ENCODE peak calls at places on chromosomes 5 and 9, in six cellular contexts. V is cardiac muscle cell, I is fibroblast of pulmonary artery, J is breast epithelium, Q is psoas muscle, R is GM10248. S is an unnamed sample.

GRCh38 chr9:114968710-114969109 is 38.3 kb upstream of the TNFSF8 start:
- DNase-seq in J (no peak), R (no peak), I (peak), V (peak), Q (no peak), S (no peak)

GRCh38 chr5:146368137-146368536 is 29.5 kb downstream of the POU4F3 start:
- DNase-seq in V (peak), J (no peak), I (no peak), Q (no peak), R (no peak), S (no peak)

GRCh38 chr5:180333661-180334060 is 19.5 kb downstream of the GFPT2 start:
- DNase-seq in J (no peak), V (peak), R (no peak), Q (no peak), I (peak), S (no peak)

GRCh38 chr9:101408374-101409078 is 9.9 kb downstream of the ZNF189 start:
- DNase-seq in V (no peak), I (no peak), Q (no peak), R (no peak), J (no peak), S (no peak)

GRCh38 chr9:110753734-110754231 is 85.2 kb downstream of the MUSK start:
- DNase-seq in R (no peak), J (no peak), V (peak), Q (no peak), I (peak), S (no peak)

GRCh38 chr9:536597-537511 is 304.6 kb upstream of the DMRT1 start:
- DNase-seq in I (no peak), V (no peak), J (no peak), Q (no peak), R (peak), S (no peak)

GRCh38 chr5:126414874-126415502 is 8.2 kb upstream of the GRAMD2B start:
- DNase-seq in I (peak), J (no peak), V (peak), R (no peak), Q (no peak), S (no peak)

GRCh38 chr5:170809551-170809950 is 26.0 kb downstream of the GABRP start:
- DNase-seq in Q (no peak), I (peak), V (peak), R (peak), J (no peak), S (peak)

GRCh38 chr5:111932628-111933027 is 175.6 kb upstream of the NREP start:
- DNase-seq in Q (no peak), I (no peak), R (no peak), J (no peak), V (peak), S (no peak)

GRCh38 chr9:86405926-86406325 is 51.7 kb upstream of the TUT7 start:
- DNase-seq in J (no peak), V (peak), Q (no peak), R (no peak), I (peak), S (no peak)

GRCh38 chr9:135422340-135422944 is 57.1 kb upstream of the PPP1R26 start:
- DNase-seq in I (no peak), V (no peak), Q (no peak), J (peak), R (no peak), S (no peak)

GRCh38 chr5:9440517-9440916 is 105.4 kb downstream of the SEMA5A start:
- DNase-seq in I (peak), V (no peak), R (no peak), J (no peak), Q (no peak), S (no peak)

GRCh38 chr9:130815242-130815808 is 19.7 kb upstream of the ABL1 start:
- DNase-seq in R (no peak), Q (no peak), I (no peak), J (no peak), V (no peak), S (no peak)

GRCh38 chr9:130823435-130823834 is 11.6 kb upstream of the ABL1 start:
- DNase-seq in V (peak), R (no peak), J (no peak), Q (no peak), I (no peak), S (no peak)

GRCh38 chr9:130820135-130820738 is 14.8 kb upstream of the ABL1 start:
- DNase-seq in I (no peak), R (no peak), J (no peak), V (peak), Q (no peak), S (no peak)

DNA sequence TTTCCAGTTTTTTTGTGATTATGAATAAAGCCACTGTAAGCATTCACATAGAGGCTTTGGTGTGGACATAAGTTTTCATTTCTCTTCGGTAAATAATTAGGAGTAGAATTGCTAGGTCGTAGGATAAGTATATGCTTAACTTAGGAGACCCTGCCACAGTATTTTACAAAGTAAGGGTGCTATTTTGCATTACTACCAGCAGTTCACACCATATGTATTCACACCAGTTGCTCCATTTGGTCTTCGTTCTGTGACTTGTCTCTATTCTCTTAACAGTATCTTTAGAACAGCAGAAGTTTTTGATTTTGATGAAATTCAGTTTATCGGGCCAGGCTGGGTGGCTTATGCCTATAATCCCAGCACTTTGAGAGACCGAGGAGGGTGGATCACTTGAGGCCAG is 17.2 kb upstream of the ABL1 start:
- DNase-seq in J (no peak), I (no peak), R (no peak), V (no peak), Q (no peak), S (no peak)
- TF ChIP-seq CTCF in J (no peak), I (no peak), R (no peak), V (no peak), Q (no peak), S (no peak)

GRCh38 chr5:55934720-55935119 is 60.0 kb downstream of the IL6ST start:
- DNase-seq in I (no peak), Q (no peak), J (no peak), R (no peak), V (no peak), S (no peak)
- TF ChIP-seq CTCF in I (no peak), Q (no peak), J (no peak), R (no peak), V (no peak), S (no peak)

GRCh38 chr5:83513081-83513480 is 41.5 kb downstream of the VCAN start:
- DNase-seq in R (no peak), Q (no peak), V (no peak), J (no peak), I (no peak), S (no peak)

GRCh38 chr5:83518676-83519075 is 47.1 kb downstream of the VCAN start:
- DNase-seq in J (no peak), I (peak), V (peak), Q (no peak), R (no peak), S (no peak)

GRCh38 chr5:83513491-83513890 is 41.9 kb downstream of the VCAN start:
- DNase-seq in R (no peak), Q (no peak), J (no peak), V (peak), I (peak), S (no peak)

GRCh38 chr5:83516361-83516760 is 44.8 kb downstream of the VCAN start:
- DNase-seq in Q (no peak), V (peak), R (no peak), I (peak), J (no peak), S (no peak)

GRCh38 chr5:83516962-83517750 is 45.6 kb downstream of the VCAN start:
- DNase-seq in R (no peak), Q (no peak), J (no peak), I (peak), V (peak), S (no peak)
- TF ChIP-seq CTCF in R (no peak), Q (no peak), J (no peak), I (peak), V (peak), S (no peak)

GRCh38 chr5:93092349-93093105 is 488.5 kb downstream of the NR2F1-AS1 start:
- DNase-seq in Q (no peak), V (peak), R (no peak), J (no peak), I (peak), S (no peak)
- TF ChIP-seq CTCF in Q (no peak), V (peak), R (no peak), J (no peak), I (peak), S (no peak)

GRCh38 chr9:36866840-36867239 is 167.2 kb downstream of the PAX5 start:
- DNase-seq in V (no peak), J (no peak), Q (no peak), R (no peak), I (no peak), S (no peak)
- TF ChIP-seq CTCF in V (no peak), J (no peak), Q (no peak), R (no peak), I (peak), S (no peak)

GRCh38 chr5:149262315-149262714 is 9.3 kb upstream of the AFAP1L1 start:
- DNase-seq in J (no peak), Q (no peak), R (no peak), V (no peak), I (no peak), S (no peak)

GRCh38 chr5:149268928-149269557 is 2.6 kb upstream of the AFAP1L1 start:
- DNase-seq in R (peak), V (peak), Q (no peak), I (peak), J (no peak), S (peak)

GRCh38 chr5:149267241-149267973 is 4.3 kb upstream of the AFAP1L1 start:
- DNase-seq in I (no peak), Q (no peak), J (no peak), R (no peak), V (no peak), S (no peak)

GRCh38 chr5:149264432-149265069 is 7.1 kb upstream of the AFAP1L1 start:
- DNase-seq in R (peak), Q (no peak), I (no peak), J (no peak), V (no peak), S (peak)

GRCh38 chr5:149265559-149265958 is 6.1 kb upstream of the AFAP1L1 start:
- DNase-seq in J (no peak), V (peak), R (no peak), Q (no peak), I (peak), S (no peak)
- TF ChIP-seq CTCF in J (no peak), V (peak), R (no peak), Q (peak), I (peak), S (no peak)

DNA sequence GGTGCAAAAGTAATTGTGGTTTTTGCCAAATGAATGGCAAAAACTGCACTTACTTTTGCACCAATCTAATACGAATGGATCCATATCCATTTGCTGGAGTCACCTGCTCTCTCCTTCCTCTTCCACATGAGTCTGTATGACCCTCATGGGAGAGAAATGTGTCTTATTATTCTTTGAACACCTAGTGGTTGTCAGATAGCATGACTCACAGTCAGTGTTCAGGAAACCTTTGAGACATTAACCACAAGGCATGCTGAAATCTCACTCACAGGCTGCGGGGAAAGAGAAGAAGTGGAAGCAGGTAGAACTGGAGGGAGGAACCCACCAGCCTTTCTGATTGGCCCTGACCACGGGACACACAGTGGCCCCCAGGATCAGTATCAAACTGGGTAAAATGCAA is 222.8 kb upstream of the KLF4 start:
- DNase-seq in J (no peak), I (peak), Q (no peak), V (peak), R (no peak), S (no peak)
- TF ChIP-seq CTCF in J (no peak), I (peak), Q (no peak), V (peak), R (no peak), S (no peak)

DNA sequence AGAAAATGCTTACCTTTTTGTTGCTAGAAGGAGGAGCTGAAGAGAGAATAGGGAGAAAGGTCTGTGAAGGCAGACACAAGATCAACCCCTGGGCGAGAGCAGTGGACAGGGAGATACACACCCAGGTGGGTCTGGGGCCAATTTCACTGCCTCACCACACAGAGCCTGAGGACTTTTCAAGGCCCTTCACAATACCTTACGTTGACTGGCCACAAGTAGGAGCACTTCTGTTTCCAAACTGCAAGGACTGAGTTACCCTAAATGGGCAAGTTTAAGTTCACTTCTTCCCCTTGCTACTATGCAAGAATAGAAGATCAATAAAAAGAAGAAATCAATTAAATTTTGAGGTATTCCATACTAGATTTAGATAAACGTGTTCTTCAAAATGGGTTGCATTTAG is 174.5 kb upstream of the SLC12A2 start:
- DNase-seq in Q (no peak), I (peak), R (peak), V (peak), J (no peak), S (peak)
- TF ChIP-seq CTCF in Q (peak), I (peak), R (peak), V (peak), J (peak), S (peak)

S was measured in GM13977.